ENCODE peak calls at places on chromosomes 7 and 10, in seven cellular contexts. W is activated naive CD8-positive, alpha-beta T cell treated with anti-CD3 and anti-CD28 coated beads, Interleukin-2, amount 50 U/mL, for 24 hours; F is GM04504; Z is CMK; R is sciatic nerve; C is endothelial cell of umbilical vein; H is GM12891. T is an unnamed sample.

GRCh38 chr10:84244651-84245270 is at the start of gene RGR:
- DNase-seq in W (no peak), F (no peak), Z (no peak), R (peak; percentile 74), C (no peak), H (no peak), T (no peak)

GRCh38 chr10:93006435-93007039 is 54.1 kb upstream of the CYP26C1 start:
- DNase-seq in W (no peak), F (peak; percentile 21), Z (no peak), R (no peak), C (peak; percentile 61), H (no peak), T (no peak)

GRCh38 chr7:141700848-141701371 is 1.1 kb downstream of the DENND11 start:
- DNase-seq in W (peak; percentile 16), F (no peak), Z (no peak), R (no peak), C (no peak), H (no peak), T (no peak)

GRCh38 chr7:65832281-65832680 is 40.6 kb upstream of the VKORC1L1 start:
- DNase-seq in W (no peak), F (peak; percentile 6), Z (no peak), R (no peak), C (peak; percentile 19), H (no peak), T (no peak)

GRCh38 chr7:64045301-64046040 is at the start of gene ZNF727:
- DNase-seq in W (no peak), F (no peak), Z (no peak), R (peak; percentile 79), C (no peak), H (no peak), T (no peak)

GRCh38 chr10:121553861-121554264 is 44.4 kb downstream of the FGFR2 start:
- DNase-seq in W (no peak), F (no peak), Z (no peak), R (no peak), C (no peak), H (no peak), T (no peak)

GRCh38 chr10:71475243-71475871 is 78.6 kb downstream of the CDH23 start:
- DNase-seq in W (no peak), F (no peak), Z (peak; percentile 39), R (no peak), C (no peak), H (no peak), T (no peak)

GRCh38 chr10:76456190-76456589 is 1024.8 kb downstream of the LRMDA start:
- DNase-seq in W (no peak), F (no peak), Z (no peak), R (no peak), C (no peak), H (no peak), T (no peak)

GRCh38 chr7:111476586-111477293 is 85.6 kb downstream of the IMMP2L start:
- DNase-seq in W (no peak), F (no peak), Z (no peak), R (no peak), C (no peak), H (no peak), T (no peak)

GRCh38 chr7:150980663-150981062 is 2.5 kb upstream of the KCNH2 start:
- DNase-seq in W (no peak), F (no peak), Z (no peak), R (no peak), C (no peak), H (no peak), T (no peak)

GRCh38 chr7:134028853-134029252 is 98.3 kb upstream of the LRGUK start:
- DNase-seq in W (no peak), F (no peak), Z (no peak), R (no peak), C (no peak), H (no peak), T (no peak)

GRCh38 chr7:75611557-75612178 is 119.5 kb downstream of the SPDYE5 start:
- DNase-seq in W (no peak), F (no peak), Z (no peak), R (peak; percentile 82), C (peak; percentile 82), H (no peak), T (no peak)

GRCh38 chr7:108012499-108013430 is 9.8 kb upstream of the LAMB1 start:
- DNase-seq in W (no peak), F (no peak), Z (no peak), R (no peak), C (peak; percentile 49), H (no peak), T (no peak)

GRCh38 chr10:14736600-14737081 is 38.1 kb downstream of the FAM107B start:
- DNase-seq in W (no peak), F (no peak), Z (no peak), R (no peak), C (no peak), H (peak; percentile 12), T (no peak)

GRCh38 chr10:124989526-124989925 is 47.6 kb downstream of the ZRANB1 start:
- DNase-seq in W (no peak), F (no peak), Z (no peak), R (no peak), C (no peak), H (no peak), T (no peak)

GRCh38 chr10:31602541-31603244 is 283.7 kb downstream of the ZEB1 start:
- DNase-seq in W (no peak), F (peak; percentile 81), Z (no peak), R (peak; percentile 90), C (peak; percentile 39), H (no peak), T (no peak)

GRCh38 chr10:74585231-74586087 is 240.9 kb upstream of the KAT6B start:
- DNase-seq in W (peak; percentile 35), F (no peak), Z (no peak), R (no peak), C (peak; percentile 62), H (no peak), T (no peak)

GRCh38 chr7:38630720-38631673 is at the start of gene AMPH:
- DNase-seq in W (peak; percentile 35), F (no peak), Z (no peak), R (peak; percentile 64), C (peak; percentile 45), H (peak; percentile 21), T (no peak)

GRCh38 chr10:97280783-97281182 is 11.7 kb downstream of the ARHGAP19 start:
- DNase-seq in W (no peak), F (no peak), Z (no peak), R (no peak), C (no peak), H (no peak), T (no peak)

GRCh38 chr7:156640257-156640948 is at the start of gene RNF32:
- DNase-seq in W (peak; percentile 100), F (peak; percentile 72), Z (peak; percentile 87), R (peak; percentile 96), C (peak; percentile 90), H (peak; percentile 91), T (peak; percentile 93)

GRCh38 chr10:37975407-37975991 is 948 bp downstream of the ZNF25 start:
- DNase-seq in W (no peak), F (no peak), Z (no peak), R (no peak), C (no peak), H (no peak), T (no peak)

GRCh38 chr7:44965937-44966730 is 12.7 kb downstream of the MYO1G start:
- DNase-seq in W (peak; percentile 13), F (no peak), Z (no peak), R (peak; percentile 49), C (no peak), H (no peak), T (no peak)

GRCh38 chr10:29757551-29758297 is 123.0 kb upstream of the SVIL start:
- DNase-seq in W (no peak), F (peak; percentile 3), Z (no peak), R (no peak), C (peak; percentile 83), H (no peak), T (no peak)

T was measured in GM18507.